ENCODE peak calls at places on chromosomes 5 and 9, in ten cellular contexts. G, V, Y, P, I, D, M, E, O and K are unnamed samples.

GRCh38 chr5:169831331-169831730 is 149.0 kb downstream of the INSYN2B start:
- DNase-seq in O (no peak), I (no peak), P (no peak), V (no peak), G (no peak), E (no peak), Y (no peak), D (no peak), M (no peak), K (no peak)

GRCh38 chr9:16029056-16029615 is 476.3 kb downstream of the CCDC171 start:
- DNase-seq in O (no peak), M (no peak), V (no peak), E (no peak), I (no peak), D (no peak), P (no peak), G (no peak), Y (peak; percentile 97), K (no peak)

GRCh38 chr9:35164711-35165110 is 2.9 kb downstream of the UNC13B start:
- DNase-seq in I (no peak), O (no peak), Y (peak; percentile 12), G (peak; percentile 65), V (no peak), P (no peak), M (no peak), D (no peak), E (no peak), K (no peak)

GRCh38 chr5:79954620-79955019 is 36.4 kb downstream of the MTX3 start:
- DNase-seq in V (no peak), G (peak; percentile 6), D (no peak), O (no peak), M (no peak), I (no peak), Y (peak; percentile 14), P (no peak), E (no peak), K (no peak)

GRCh38 chr5:150498971-150499370 is 9.0 kb upstream of the NDST1 start:
- DNase-seq in I (no peak), D (no peak), V (no peak), E (no peak), M (no peak), Y (no peak), G (no peak), O (no peak), P (no peak), K (no peak)

GRCh38 chr5:120938604-120939003 is 474.5 kb downstream of the PRR16 start:
- DNase-seq in M (no peak), D (no peak), V (no peak), O (no peak), E (no peak), I (no peak), G (no peak), P (no peak), Y (no peak), K (no peak)

GRCh38 chr9:130139251-130139650 is 33.0 kb upstream of the NCS1 start:
- DNase-seq in D (no peak), E (no peak), M (no peak), V (no peak), G (peak; percentile 29), O (no peak), Y (no peak), I (no peak), P (no peak), K (no peak)

GRCh38 chr5:179858241-179858585 is 404 bp downstream of the MRNIP start:
- DNase-seq in E (no peak), G (peak; percentile 23), M (peak; percentile 40), Y (no peak), V (peak; percentile 57), I (no peak), D (peak; percentile 17), P (no peak), O (peak; percentile 68), K (peak; percentile 46)

GRCh38 chr9:92706218-92706940 is 36.4 kb upstream of the IPPK start:
- DNase-seq in P (no peak), G (peak; percentile 39), D (no peak), M (peak; percentile 76), E (no peak), I (no peak), V (no peak), Y (no peak), O (peak; percentile 55), K (no peak)

GRCh38 chr9:85332487-85332886 is 409.3 kb downstream of the AGTPBP1 start:
- DNase-seq in E (no peak), I (no peak), M (peak; percentile 41), G (no peak), D (no peak), P (no peak), Y (no peak), O (peak; percentile 59), V (no peak), K (peak; percentile 27)

GRCh38 chr9:21711504-21711903 is 90.9 kb upstream of the MTAP start:
- DNase-seq in P (no peak), Y (no peak), M (no peak), G (no peak), D (no peak), E (no peak), O (peak; percentile 84), I (no peak), V (no peak), K (no peak)

GRCh38 chr5:79924936-79925893 is 65.8 kb downstream of the MTX3 start:
- DNase-seq in Y (peak; percentile 5), O (peak; percentile 65), V (no peak), M (peak; percentile 37), D (no peak), E (no peak), P (no peak), I (no peak), G (peak; percentile 16), K (peak; percentile 22)

GRCh38 chr5:157248771-157249475 is 17.0 kb upstream of the CYFIP2 start:
- DNase-seq in E (no peak), D (no peak), M (no peak), Y (no peak), I (no peak), G (no peak), V (no peak), P (no peak), O (no peak), K (no peak)

GRCh38 chr5:73170522-73170921 is 2.5 kb upstream of the TMEM174 start:
- DNase-seq in D (no peak), G (peak; percentile 62), E (no peak), V (no peak), O (peak; percentile 73), P (no peak), Y (peak; percentile 10), M (peak; percentile 64), I (no peak), K (no peak)

GRCh38 chr9:114836769-114837168 is 30.9 kb upstream of the TNFSF15 start:
- DNase-seq in M (no peak), O (no peak), I (no peak), P (no peak), Y (no peak), V (no peak), E (no peak), D (no peak), G (no peak), K (no peak)
- TF ChIP-seq CTCF in M (no peak), O (no peak), I (no peak), P (no peak), Y (no peak), V (no peak), E (no peak), D (no peak), G (no peak), K (no peak)

GRCh38 chr9:36855443-36856315 is 178.4 kb downstream of the PAX5 start:
- DNase-seq in Y (no peak), E (no peak), I (no peak), P (no peak), G (peak; percentile 22), V (no peak), M (peak; percentile 77), D (peak; percentile 14), O (peak; percentile 42), K (peak; percentile 46)
- TF ChIP-seq CTCF in Y (no peak), E (no peak), I (no peak), P (no peak), G (peak; percentile 37), V (no peak), M (peak; percentile 37), D (no peak), O (peak; percentile 30), K (peak; percentile 20)

DNA sequence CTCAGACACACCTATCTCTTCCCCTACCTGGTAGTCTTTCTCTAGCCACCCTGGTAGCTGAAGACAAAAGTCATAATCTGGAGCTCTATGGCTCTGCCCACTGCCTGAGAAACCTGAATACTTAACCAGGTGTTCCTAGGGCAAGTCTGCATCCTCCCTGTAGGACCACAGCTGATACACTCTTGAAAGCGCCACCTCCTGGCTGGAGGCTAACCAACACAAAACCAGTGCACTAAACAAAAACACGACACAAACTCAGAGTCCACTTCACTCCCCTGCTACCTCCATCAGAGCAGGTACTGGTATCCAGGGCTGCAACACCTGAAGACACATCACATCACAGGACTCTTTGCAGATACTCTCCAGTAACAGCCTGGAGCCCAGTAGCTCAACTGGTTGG is 84.6 kb upstream of the ANXA1 start:
- DNase-seq in P (no peak), D (no peak), E (no peak), G (no peak), O (no peak), M (peak; percentile 30), Y (no peak), V (no peak), I (no peak), K (no peak)
- TF ChIP-seq CTCF in P (no peak), D (no peak), E (no peak), G (no peak), O (no peak), M (no peak), Y (no peak), V (no peak), I (no peak), K (no peak)

GRCh38 chr9:95044731-95045508 is 272.6 kb downstream of the FANCC start:
- DNase-seq in D (no peak), P (no peak), G (no peak), E (no peak), I (no peak), O (peak; percentile 91), M (peak; percentile 91), V (peak; percentile 60), Y (no peak), K (peak; percentile 89)

GRCh38 chr9:95045751-95046150 is 271.8 kb downstream of the FANCC start:
- DNase-seq in O (peak; percentile 43), D (no peak), I (no peak), Y (no peak), M (peak; percentile 39), V (no peak), E (no peak), P (no peak), G (no peak), K (no peak)

GRCh38 chr9:95040106-95040505 is 277.4 kb downstream of the FANCC start:
- DNase-seq in G (no peak), P (no peak), O (no peak), V (no peak), Y (no peak), M (no peak), I (no peak), D (no peak), E (no peak), K (no peak)

GRCh38 chr9:95047452-95048224 is 269.9 kb downstream of the FANCC start:
- DNase-seq in Y (no peak), V (no peak), M (no peak), E (no peak), G (no peak), D (no peak), P (no peak), I (no peak), O (no peak), K (no peak)

DNA sequence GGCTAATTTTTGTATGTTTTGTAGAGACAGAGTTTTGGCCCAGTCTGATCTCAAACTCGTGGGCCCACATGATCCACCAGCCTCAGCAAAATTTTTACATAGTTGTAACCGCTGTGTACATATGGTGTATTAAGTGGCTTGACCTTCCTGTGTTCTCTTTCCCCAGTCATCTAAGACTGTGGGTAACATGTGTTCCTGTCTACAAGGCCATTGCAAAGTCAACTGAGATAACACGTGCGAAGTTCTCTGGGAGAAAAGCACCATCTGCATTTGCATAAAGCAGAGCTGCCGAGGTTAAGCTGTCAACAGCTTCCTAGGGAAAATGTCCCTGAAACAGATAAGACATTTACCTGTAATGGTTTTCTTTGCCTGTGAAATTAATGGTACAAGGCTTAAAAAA is 273.7 kb downstream of the FANCC start:
- DNase-seq in V (no peak), O (no peak), E (no peak), G (no peak), M (no peak), P (no peak), D (no peak), I (no peak), Y (no peak), K (no peak)
- TF ChIP-seq CTCF in V (no peak), O (no peak), E (no peak), G (no peak), M (no peak), P (no peak), D (no peak), I (no peak), Y (no peak), K (no peak)